ENCODE peak calls at places on chromosomes 12 and 14, in ten cellular contexts. One of them, this sample, is unnamed.

GRCh38 chr14:80491131-80491530 is 279.8 kb upstream of the DIO2 start:
- DNase-seq in ovary: peak; percentile 67
- DNase-seq in IMR-90: peak; percentile 65
- DNase-seq in CD8-positive, alpha-beta T cell: no peak
- DNase-seq in psoas muscle: peak; percentile 78
- DNase-seq in upper lobe of left lung: no peak
- DNase-seq in cardiac muscle cell: no peak
- DNase-seq in left ventricle myocardium inferior: peak; percentile 68
- DNase-seq in adrenal gland: no peak
- DNase-seq in tibial artery: peak; percentile 70
- DNase-seq in this sample: no peak

GRCh38 chr14:76904740-76905569 is 78.7 kb downstream of the LRRC74A start:
- DNase-seq in ovary: peak; percentile 63
- DNase-seq in IMR-90: peak; percentile 99
- DNase-seq in CD8-positive, alpha-beta T cell: peak; percentile 71
- DNase-seq in psoas muscle: peak; percentile 82
- DNase-seq in upper lobe of left lung: no peak
- DNase-seq in cardiac muscle cell: no peak
- DNase-seq in left ventricle myocardium inferior: peak; percentile 52
- DNase-seq in adrenal gland: peak; percentile 89
- DNase-seq in tibial artery: peak; percentile 81
- DNase-seq in this sample: peak; percentile 71

GRCh38 chr12:89861086-89861485 is 152.4 kb upstream of the ATP2B1 start:
- DNase-seq in ovary: no peak
- DNase-seq in IMR-90: peak; percentile 26
- DNase-seq in CD8-positive, alpha-beta T cell: no peak
- DNase-seq in psoas muscle: no peak
- DNase-seq in upper lobe of left lung: no peak
- DNase-seq in cardiac muscle cell: peak; percentile 32
- DNase-seq in left ventricle myocardium inferior: no peak
- DNase-seq in adrenal gland: no peak
- DNase-seq in tibial artery: no peak
- DNase-seq in this sample: no peak

GRCh38 chr12:98780261-98780660 is 135.2 kb downstream of the APAF1 start:
- DNase-seq in ovary: no peak
- DNase-seq in IMR-90: no peak
- DNase-seq in CD8-positive, alpha-beta T cell: no peak
- DNase-seq in psoas muscle: no peak
- DNase-seq in upper lobe of left lung: no peak
- DNase-seq in cardiac muscle cell: no peak
- DNase-seq in left ventricle myocardium inferior: no peak
- DNase-seq in adrenal gland: no peak
- DNase-seq in tibial artery: no peak
- DNase-seq in this sample: no peak

GRCh38 chr14:99272669-99273024 is 650 bp upstream of the BCL11B start:
- DNase-seq in ovary: no peak
- DNase-seq in IMR-90: no peak
- DNase-seq in CD8-positive, alpha-beta T cell: no peak
- DNase-seq in psoas muscle: no peak
- DNase-seq in upper lobe of left lung: no peak
- DNase-seq in cardiac muscle cell: no peak
- DNase-seq in left ventricle myocardium inferior: no peak
- DNase-seq in adrenal gland: no peak
- DNase-seq in tibial artery: no peak
- DNase-seq in this sample: no peak

GRCh38 chr14:53953002-53953827 is 3.4 kb downstream of the BMP4 start:
- DNase-seq in ovary: peak; percentile 93
- DNase-seq in IMR-90: peak; percentile 74
- DNase-seq in CD8-positive, alpha-beta T cell: no peak
- DNase-seq in psoas muscle: peak; percentile 91
- DNase-seq in upper lobe of left lung: peak; percentile 97
- DNase-seq in cardiac muscle cell: peak; percentile 94
- DNase-seq in left ventricle myocardium inferior: peak; percentile 88
- DNase-seq in adrenal gland: peak; percentile 84
- DNase-seq in tibial artery: peak; percentile 94
- DNase-seq in this sample: peak; percentile 79

GRCh38 chr14:39175445-39176262 is 600 bp downstream of the PNN start:
- DNase-seq in ovary: no peak
- DNase-seq in IMR-90: peak; percentile 21
- DNase-seq in CD8-positive, alpha-beta T cell: peak; percentile 17
- DNase-seq in psoas muscle: no peak
- DNase-seq in upper lobe of left lung: peak; percentile 87
- DNase-seq in cardiac muscle cell: peak; percentile 61
- DNase-seq in left ventricle myocardium inferior: peak; percentile 22
- DNase-seq in adrenal gland: no peak
- DNase-seq in tibial artery: no peak
- DNase-seq in this sample: no peak

GRCh38 chr12:78470354-78471195 is 394.0 kb upstream of the SYT1 start:
- DNase-seq in ovary: no peak
- DNase-seq in IMR-90: peak; percentile 60
- DNase-seq in CD8-positive, alpha-beta T cell: no peak
- DNase-seq in psoas muscle: no peak
- DNase-seq in upper lobe of left lung: no peak
- DNase-seq in cardiac muscle cell: peak; percentile 23
- DNase-seq in left ventricle myocardium inferior: no peak
- DNase-seq in adrenal gland: peak; percentile 70
- DNase-seq in tibial artery: no peak
- DNase-seq in this sample: no peak

GRCh38 chr12:95204141-95204866 is 13.0 kb downstream of the FGD6 start:
- DNase-seq in ovary: peak; percentile 57
- DNase-seq in IMR-90: peak; percentile 95
- DNase-seq in CD8-positive, alpha-beta T cell: no peak
- DNase-seq in psoas muscle: no peak
- DNase-seq in upper lobe of left lung: peak; percentile 8
- DNase-seq in cardiac muscle cell: peak; percentile 39
- DNase-seq in left ventricle myocardium inferior: no peak
- DNase-seq in adrenal gland: peak; percentile 71
- DNase-seq in tibial artery: no peak
- DNase-seq in this sample: peak; percentile 20

GRCh38 chr12:122174155-122174845 is at the start of gene IL31:
- DNase-seq in ovary: no peak
- DNase-seq in IMR-90: no peak
- DNase-seq in CD8-positive, alpha-beta T cell: no peak
- DNase-seq in psoas muscle: no peak
- DNase-seq in upper lobe of left lung: no peak
- DNase-seq in cardiac muscle cell: no peak
- DNase-seq in left ventricle myocardium inferior: no peak
- DNase-seq in adrenal gland: no peak
- DNase-seq in tibial artery: no peak
- DNase-seq in this sample: no peak

GRCh38 chr14:47988175-47988574 is 312.8 kb upstream of the MDGA2 start:
- DNase-seq in ovary: no peak
- DNase-seq in IMR-90: no peak
- DNase-seq in CD8-positive, alpha-beta T cell: no peak
- DNase-seq in psoas muscle: no peak
- DNase-seq in upper lobe of left lung: no peak
- DNase-seq in cardiac muscle cell: no peak
- DNase-seq in left ventricle myocardium inferior: no peak
- DNase-seq in adrenal gland: no peak
- DNase-seq in tibial artery: no peak
- DNase-seq in this sample: no peak

GRCh38 chr14:42710071-42710470 is 1103.4 kb downstream of the LRFN5 start:
- DNase-seq in ovary: no peak
- DNase-seq in IMR-90: peak; percentile 0
- DNase-seq in CD8-positive, alpha-beta T cell: no peak
- DNase-seq in psoas muscle: no peak
- DNase-seq in upper lobe of left lung: no peak
- DNase-seq in cardiac muscle cell: no peak
- DNase-seq in left ventricle myocardium inferior: no peak
- DNase-seq in adrenal gland: no peak
- DNase-seq in tibial artery: no peak
- DNase-seq in this sample: no peak

GRCh38 chr14:85714046-85714445 is 184.1 kb downstream of the FLRT2 start:
- DNase-seq in ovary: no peak
- DNase-seq in IMR-90: no peak
- DNase-seq in CD8-positive, alpha-beta T cell: no peak
- DNase-seq in psoas muscle: no peak
- DNase-seq in upper lobe of left lung: no peak
- DNase-seq in cardiac muscle cell: no peak
- DNase-seq in left ventricle myocardium inferior: no peak
- DNase-seq in adrenal gland: no peak
- DNase-seq in tibial artery: no peak
- DNase-seq in this sample: no peak

DNA sequence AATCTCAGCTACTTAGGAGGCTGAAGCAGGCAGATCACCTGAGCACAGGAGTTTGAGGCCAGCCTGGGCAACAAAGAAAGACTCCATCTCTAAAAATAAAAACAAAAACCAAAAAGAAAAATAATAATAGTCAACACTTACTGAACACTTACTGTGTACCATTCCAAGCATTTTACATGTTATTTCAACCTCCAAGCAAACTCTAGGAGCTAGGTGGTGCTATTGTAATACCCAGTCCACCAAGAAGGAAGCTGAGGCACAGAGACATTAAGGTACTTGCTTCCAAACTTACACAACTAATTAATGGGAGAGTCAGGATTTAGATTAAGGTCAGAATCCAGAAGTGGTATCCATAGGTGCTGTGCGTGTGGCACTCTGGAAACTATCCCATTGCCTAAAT is 13.7 kb upstream of the OR6J1 start:
- DNase-seq in ovary: no peak
- DNase-seq in IMR-90: peak; percentile 49
- DNase-seq in CD8-positive, alpha-beta T cell: no peak
- DNase-seq in psoas muscle: no peak
- DNase-seq in upper lobe of left lung: no peak
- DNase-seq in cardiac muscle cell: no peak
- DNase-seq in left ventricle myocardium inferior: no peak
- DNase-seq in adrenal gland: no peak
- DNase-seq in tibial artery: no peak
- DNase-seq in this sample: no peak
- TF ChIP-seq CTCF in ovary: no peak
- TF ChIP-seq CTCF in IMR-90: peak; percentile 56
- TF ChIP-seq CTCF in CD8-positive, alpha-beta T cell: no peak
- TF ChIP-seq CTCF in psoas muscle: peak; percentile 23
- TF ChIP-seq CTCF in upper lobe of left lung: no peak
- TF ChIP-seq CTCF in cardiac muscle cell: peak; percentile 63
- TF ChIP-seq CTCF in left ventricle myocardium inferior: peak; percentile 52
- TF ChIP-seq CTCF in adrenal gland: peak; percentile 38
- TF ChIP-seq CTCF in tibial artery: peak; percentile 25
- TF ChIP-seq CTCF in this sample: peak; percentile 9

GRCh38 chr12:54429014-54429471 is 10.0 kb upstream of the ITGA5 start:
- DNase-seq in ovary: no peak
- DNase-seq in IMR-90: no peak
- DNase-seq in CD8-positive, alpha-beta T cell: no peak
- DNase-seq in psoas muscle: no peak
- DNase-seq in upper lobe of left lung: no peak
- DNase-seq in cardiac muscle cell: no peak
- DNase-seq in left ventricle myocardium inferior: no peak
- DNase-seq in adrenal gland: no peak
- DNase-seq in tibial artery: no peak
- DNase-seq in this sample: no peak

GRCh38 chr12:54428050-54429013 is 9.3 kb upstream of the ITGA5 start:
- DNase-seq in ovary: no peak
- DNase-seq in IMR-90: peak; percentile 68
- DNase-seq in CD8-positive, alpha-beta T cell: no peak
- DNase-seq in psoas muscle: no peak
- DNase-seq in upper lobe of left lung: no peak
- DNase-seq in cardiac muscle cell: no peak
- DNase-seq in left ventricle myocardium inferior: no peak
- DNase-seq in adrenal gland: no peak
- DNase-seq in tibial artery: peak; percentile 95
- DNase-seq in this sample: peak; percentile 61

GRCh38 chr12:54426690-54427089 is 7.6 kb upstream of the ITGA5 start:
- DNase-seq in ovary: no peak
- DNase-seq in IMR-90: no peak
- DNase-seq in CD8-positive, alpha-beta T cell: no peak
- DNase-seq in psoas muscle: no peak
- DNase-seq in upper lobe of left lung: no peak
- DNase-seq in cardiac muscle cell: no peak
- DNase-seq in left ventricle myocardium inferior: no peak
- DNase-seq in adrenal gland: no peak
- DNase-seq in tibial artery: no peak
- DNase-seq in this sample: no peak

GRCh38 chr12:54424232-54424631 is 5.2 kb upstream of the ITGA5 start:
- DNase-seq in ovary: no peak
- DNase-seq in IMR-90: no peak
- DNase-seq in CD8-positive, alpha-beta T cell: no peak
- DNase-seq in psoas muscle: no peak
- DNase-seq in upper lobe of left lung: no peak
- DNase-seq in cardiac muscle cell: no peak
- DNase-seq in left ventricle myocardium inferior: no peak
- DNase-seq in adrenal gland: no peak
- DNase-seq in tibial artery: no peak
- DNase-seq in this sample: no peak

DNA sequence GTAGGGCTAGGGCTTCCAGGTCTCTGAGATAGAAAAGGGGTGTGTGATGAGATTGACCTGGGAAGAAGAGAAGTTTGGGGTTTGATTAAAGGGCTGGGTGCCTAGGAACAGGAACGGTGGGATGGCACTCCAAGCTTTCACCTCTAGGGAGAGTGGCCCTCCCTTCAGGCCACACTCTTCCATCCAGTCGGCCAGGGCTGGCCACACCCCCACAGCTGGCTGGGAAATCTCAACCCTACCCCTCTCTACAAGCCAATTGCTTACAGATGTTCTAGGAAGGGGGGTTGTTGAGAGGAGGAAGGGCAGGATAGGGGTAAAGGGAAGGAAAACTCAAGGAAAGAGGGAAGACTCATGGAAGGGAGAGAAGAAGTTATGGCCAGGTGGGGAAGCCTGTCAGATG is 6.6 kb upstream of the ITGA5 start:
- DNase-seq in ovary: no peak
- DNase-seq in IMR-90: no peak
- DNase-seq in CD8-positive, alpha-beta T cell: no peak
- DNase-seq in psoas muscle: peak; percentile 78
- DNase-seq in upper lobe of left lung: no peak
- DNase-seq in cardiac muscle cell: no peak
- DNase-seq in left ventricle myocardium inferior: no peak
- DNase-seq in adrenal gland: no peak
- DNase-seq in tibial artery: no peak
- DNase-seq in this sample: no peak
- H3K4me1 ChIP-seq in ovary: peaks cover 2% of the 10 kb centered on the region
- H3K4me1 ChIP-seq in IMR-90: peaks cover 23% of the 10 kb centered on the region
- H3K4me1 ChIP-seq in CD8-positive, alpha-beta T cell: peaks cover 4% of the 10 kb centered on the region
- H3K4me1 ChIP-seq in psoas muscle: peaks cover 7% of the 10 kb centered on the region
- H3K4me1 ChIP-seq in upper lobe of left lung: peaks cover 57% of the 10 kb centered on the region
- H3K4me1 ChIP-seq in cardiac muscle cell: peaks cover 43% of the 10 kb centered on the region
- H3K4me1 ChIP-seq in left ventricle myocardium inferior: peaks cover 89% of the 10 kb centered on the region
- H3K4me1 ChIP-seq in adrenal gland: peaks cover 14% of the 10 kb centered on the region
- H3K4me1 ChIP-seq in tibial artery: peaks cover 81% of the 10 kb centered on the region
- H3K4me1 ChIP-seq in this sample: peaks cover 27% of the 10 kb centered on the region

GRCh38 chr12:65121049-65121955 is at the start of gene WIF1:
- DNase-seq in ovary: no peak
- DNase-seq in IMR-90: no peak
- DNase-seq in CD8-positive, alpha-beta T cell: no peak
- DNase-seq in psoas muscle: peak; percentile 58
- DNase-seq in upper lobe of left lung: peak; percentile 93
- DNase-seq in cardiac muscle cell: peak; percentile 50
- DNase-seq in left ventricle myocardium inferior: no peak
- DNase-seq in adrenal gland: no peak
- DNase-seq in tibial artery: peak; percentile 63
- DNase-seq in this sample: no peak
- H3K4me3 ChIP-seq in ovary: peak within 1 kb of the TSS; percentile 12
- H3K4me3 ChIP-seq in IMR-90: peak within 1 kb of the TSS; percentile 25
- H3K4me3 ChIP-seq in CD8-positive, alpha-beta T cell: peak within 1 kb of the TSS; percentile 49
- H3K4me3 ChIP-seq in psoas muscle: peak within 1 kb of the TSS; percentile 45
- H3K4me3 ChIP-seq in upper lobe of left lung: peak within 1 kb of the TSS; percentile 41
- H3K4me3 ChIP-seq in cardiac muscle cell: peak within 1 kb of the TSS; percentile 14
- H3K4me3 ChIP-seq in left ventricle myocardium inferior: peak within 1 kb of the TSS; percentile 51
- H3K4me3 ChIP-seq in adrenal gland: peak within 1 kb of the TSS; percentile 48
- H3K4me3 ChIP-seq in tibial artery: peak within 1 kb of the TSS; percentile 39
- H3K4me3 ChIP-seq in this sample: no peak within 1 kb of the TSS

GRCh38 chr14:73785834-73786631 is 65.6 kb upstream of the PTGR2 start:
- DNase-seq in ovary: peak; percentile 75
- DNase-seq in IMR-90: peak; percentile 96
- DNase-seq in CD8-positive, alpha-beta T cell: peak; percentile 44
- DNase-seq in psoas muscle: peak; percentile 91
- DNase-seq in upper lobe of left lung: peak; percentile 91
- DNase-seq in cardiac muscle cell: peak; percentile 60
- DNase-seq in left ventricle myocardium inferior: peak; percentile 70
- DNase-seq in adrenal gland: peak; percentile 93
- DNase-seq in tibial artery: peak; percentile 89
- DNase-seq in this sample: peak; percentile 89
- TF ChIP-seq CTCF in ovary: peak; percentile 75
- TF ChIP-seq CTCF in IMR-90: peak; percentile 29
- TF ChIP-seq CTCF in CD8-positive, alpha-beta T cell: no peak
- TF ChIP-seq CTCF in psoas muscle: peak; percentile 28
- TF ChIP-seq CTCF in upper lobe of left lung: peak; percentile 85
- TF ChIP-seq CTCF in cardiac muscle cell: peak; percentile 30
- TF ChIP-seq CTCF in left ventricle myocardium inferior: peak; percentile 53
- TF ChIP-seq CTCF in adrenal gland: peak; percentile 27
- TF ChIP-seq CTCF in tibial artery: peak; percentile 27
- TF ChIP-seq CTCF in this sample: peak; percentile 39

This sample was measured in uterus.